ENCODE peak calls at places on chromosomes 5 and 9, in seven cellular contexts. One of them, this sample, is unnamed.
A peak's percentile ranks its signal among the peaks of the same experiment; 100 is the strongest.

GRCh38 chr9:109311731-109312130 is 9.1 kb downstream of the EPB41L4B start:
- DNase-seq in GM23248: no peak
- DNase-seq in breast epithelium: no peak
- DNase-seq in tibial artery: no peak
- DNase-seq in fibroblast of lung: no peak
- DNase-seq in SJSA1: no peak
- DNase-seq in psoas muscle: no peak
- DNase-seq in this sample: no peak

GRCh38 chr5:36641416-36641815 is 35.0 kb downstream of the SLC1A3 start:
- DNase-seq in SJSA1: no peak
- DNase-seq in breast epithelium: no peak
- DNase-seq in tibial artery: no peak
- DNase-seq in GM23248: no peak
- DNase-seq in fibroblast of lung: peak; percentile 74
- DNase-seq in psoas muscle: no peak
- DNase-seq in this sample: no peak

GRCh38 chr9:83220737-83221136 is 157.8 kb upstream of the RASEF start:
- DNase-seq in SJSA1: peak; percentile 27
- DNase-seq in GM23248: peak; percentile 84
- DNase-seq in fibroblast of lung: peak; percentile 90
- DNase-seq in breast epithelium: no peak
- DNase-seq in psoas muscle: no peak
- DNase-seq in tibial artery: no peak
- DNase-seq in this sample: peak; percentile 86

GRCh38 chr9:133368249-133368881 is 7.5 kb downstream of the SURF4 start:
- DNase-seq in tibial artery: no peak
- DNase-seq in breast epithelium: no peak
- DNase-seq in fibroblast of lung: no peak
- DNase-seq in GM23248: peak; percentile 40
- DNase-seq in SJSA1: no peak
- DNase-seq in psoas muscle: no peak
- DNase-seq in this sample: no peak

GRCh38 chr5:92775711-92776615 is 805.1 kb downstream of the NR2F1-AS1 start:
- DNase-seq in psoas muscle: no peak
- DNase-seq in SJSA1: no peak
- DNase-seq in tibial artery: no peak
- DNase-seq in breast epithelium: no peak
- DNase-seq in fibroblast of lung: peak; percentile 51
- DNase-seq in GM23248: peak; percentile 50
- DNase-seq in this sample: peak; percentile 92

GRCh38 chr5:10521466-10522223 is 42.2 kb upstream of the ANKRD33B start:
- DNase-seq in fibroblast of lung: no peak
- DNase-seq in breast epithelium: no peak
- DNase-seq in SJSA1: no peak
- DNase-seq in tibial artery: no peak
- DNase-seq in GM23248: no peak
- DNase-seq in psoas muscle: no peak
- DNase-seq in this sample: no peak

GRCh38 chr9:128587453-128587852 is 35.1 kb downstream of the SPTAN1 start:
- DNase-seq in tibial artery: no peak
- DNase-seq in GM23248: no peak
- DNase-seq in breast epithelium: no peak
- DNase-seq in psoas muscle: no peak
- DNase-seq in fibroblast of lung: no peak
- DNase-seq in SJSA1: no peak
- DNase-seq in this sample: no peak

GRCh38 chr5:52774005-52774410 is 13.7 kb upstream of the ITGA1 start:
- DNase-seq in breast epithelium: no peak
- DNase-seq in SJSA1: no peak
- DNase-seq in psoas muscle: no peak
- DNase-seq in GM23248: no peak
- DNase-seq in tibial artery: no peak
- DNase-seq in fibroblast of lung: no peak
- DNase-seq in this sample: no peak

DNA sequence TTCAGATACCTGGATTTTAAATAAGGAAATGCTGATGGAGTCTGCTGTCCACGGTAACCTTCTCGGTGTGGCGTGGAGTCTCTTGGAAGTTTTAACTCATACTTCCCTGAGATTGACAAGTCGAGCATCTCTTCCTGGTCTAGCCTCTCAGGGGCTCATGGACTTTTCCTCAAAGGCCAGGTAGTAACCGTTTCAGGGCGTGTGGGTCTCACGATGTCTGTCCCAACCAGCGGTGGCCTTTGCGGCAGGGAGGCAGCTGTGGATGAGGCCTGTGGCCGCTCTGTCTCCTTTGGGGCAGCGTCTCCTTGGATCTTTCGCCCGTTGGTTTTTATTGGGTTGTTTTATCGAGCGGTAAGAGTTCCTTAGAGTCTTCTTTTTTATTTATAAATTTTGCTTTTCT is 32.8 kb downstream of the CEP72 start:
- DNase-seq in psoas muscle: no peak
- DNase-seq in fibroblast of lung: no peak
- DNase-seq in breast epithelium: no peak
- DNase-seq in GM23248: no peak
- DNase-seq in tibial artery: no peak
- DNase-seq in SJSA1: no peak
- DNase-seq in this sample: no peak
- H3K36me3 ChIP-seq in psoas muscle: no peaks in the 10 kb centered on the region
- H3K36me3 ChIP-seq in fibroblast of lung: peaks cover 17% of the 10 kb centered on the region
- H3K36me3 ChIP-seq in breast epithelium: no peaks in the 10 kb centered on the region
- H3K36me3 ChIP-seq in GM23248: no peaks in the 10 kb centered on the region
- H3K36me3 ChIP-seq in tibial artery: peaks cover 7% of the 10 kb centered on the region
- H3K36me3 ChIP-seq in SJSA1: peaks cover 38% of the 10 kb centered on the region
- H3K36me3 ChIP-seq in this sample: peaks cover 20% of the 10 kb centered on the region

GRCh38 chr9:78324682-78325081 is 27.8 kb downstream of the PSAT1 start:
- DNase-seq in GM23248: no peak
- DNase-seq in fibroblast of lung: no peak
- DNase-seq in SJSA1: no peak
- DNase-seq in breast epithelium: no peak
- DNase-seq in tibial artery: no peak
- DNase-seq in psoas muscle: no peak
- DNase-seq in this sample: no peak

GRCh38 chr9:78325846-78326350 is 29.0 kb downstream of the PSAT1 start:
- DNase-seq in fibroblast of lung: no peak
- DNase-seq in SJSA1: no peak
- DNase-seq in tibial artery: no peak
- DNase-seq in psoas muscle: no peak
- DNase-seq in breast epithelium: no peak
- DNase-seq in GM23248: no peak
- DNase-seq in this sample: no peak

GRCh38 chr9:78325343-78325742 is 28.4 kb downstream of the PSAT1 start:
- DNase-seq in SJSA1: no peak
- DNase-seq in GM23248: peak; percentile 20
- DNase-seq in fibroblast of lung: peak; percentile 55
- DNase-seq in psoas muscle: no peak
- DNase-seq in breast epithelium: no peak
- DNase-seq in tibial artery: no peak
- DNase-seq in this sample: no peak

GRCh38 chr9:78324068-78324650 is 27.2 kb downstream of the PSAT1 start:
- DNase-seq in psoas muscle: no peak
- DNase-seq in SJSA1: no peak
- DNase-seq in GM23248: no peak
- DNase-seq in tibial artery: no peak
- DNase-seq in fibroblast of lung: no peak
- DNase-seq in breast epithelium: no peak
- DNase-seq in this sample: no peak

GRCh38 chr9:78326564-78326963 is 29.6 kb downstream of the PSAT1 start:
- DNase-seq in tibial artery: no peak
- DNase-seq in GM23248: no peak
- DNase-seq in breast epithelium: no peak
- DNase-seq in SJSA1: no peak
- DNase-seq in fibroblast of lung: no peak
- DNase-seq in psoas muscle: no peak
- DNase-seq in this sample: no peak
- H3K36me3 ChIP-seq in tibial artery: no peaks in the 10 kb centered on the region
- H3K36me3 ChIP-seq in GM23248: peaks cover 50% of the 10 kb centered on the region
- H3K36me3 ChIP-seq in breast epithelium: no peaks in the 10 kb centered on the region
- H3K36me3 ChIP-seq in SJSA1: peaks cover 3% of the 10 kb centered on the region
- H3K36me3 ChIP-seq in fibroblast of lung: no peaks in the 10 kb centered on the region
- H3K36me3 ChIP-seq in psoas muscle: no peaks in the 10 kb centered on the region
- H3K36me3 ChIP-seq in this sample: peaks cover 25% of the 10 kb centered on the region

GRCh38 chr5:115611873-115612272 is 9.6 kb upstream of the TICAM2 start:
- DNase-seq in GM23248: no peak
- DNase-seq in psoas muscle: no peak
- DNase-seq in SJSA1: no peak
- DNase-seq in breast epithelium: no peak
- DNase-seq in fibroblast of lung: no peak
- DNase-seq in tibial artery: no peak
- DNase-seq in this sample: no peak

GRCh38 chr5:115616892-115617291 is 8.9 kb downstream of the TMED7 start:
- DNase-seq in breast epithelium: no peak
- DNase-seq in SJSA1: no peak
- DNase-seq in tibial artery: no peak
- DNase-seq in psoas muscle: no peak
- DNase-seq in fibroblast of lung: no peak
- DNase-seq in GM23248: no peak
- DNase-seq in this sample: no peak

GRCh38 chr5:115621365-115621900 is 4.4 kb downstream of the TMED7 start:
- DNase-seq in SJSA1: no peak
- DNase-seq in tibial artery: no peak
- DNase-seq in psoas muscle: no peak
- DNase-seq in GM23248: no peak
- DNase-seq in fibroblast of lung: no peak
- DNase-seq in breast epithelium: no peak
- DNase-seq in this sample: no peak

DNA sequence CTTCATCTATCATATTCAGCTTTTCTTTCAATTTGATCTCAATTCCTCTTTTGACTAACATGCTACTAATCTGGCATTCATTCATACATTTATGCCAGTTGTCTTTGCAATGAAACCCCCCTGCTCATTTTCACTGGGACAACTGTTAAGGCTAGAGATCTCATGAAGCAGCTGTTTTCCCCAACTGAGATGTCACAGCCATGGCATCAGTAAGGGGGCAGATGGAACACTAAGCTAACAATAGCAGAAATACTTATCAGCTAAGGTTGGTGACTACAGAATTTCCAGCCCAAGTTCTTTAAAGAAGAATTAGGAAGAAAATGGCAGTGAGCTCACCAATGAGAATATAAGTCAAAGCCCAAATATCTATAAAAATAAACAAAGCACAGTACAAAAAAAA is 9.3 kb downstream of the TMED7 start:
- DNase-seq in GM23248: no peak
- DNase-seq in psoas muscle: no peak
- DNase-seq in SJSA1: no peak
- DNase-seq in fibroblast of lung: no peak
- DNase-seq in tibial artery: no peak
- DNase-seq in breast epithelium: no peak
- DNase-seq in this sample: no peak
- H3K36me3 ChIP-seq in GM23248: peaks cover 72% of the 10 kb centered on the region
- H3K36me3 ChIP-seq in psoas muscle: peaks cover 3% of the 10 kb centered on the region
- H3K36me3 ChIP-seq in SJSA1: peaks cover 88% of the 10 kb centered on the region
- H3K36me3 ChIP-seq in fibroblast of lung: peaks cover 2% of the 10 kb centered on the region
- H3K36me3 ChIP-seq in tibial artery: peaks cover 26% of the 10 kb centered on the region
- H3K36me3 ChIP-seq in breast epithelium: no peaks in the 10 kb centered on the region
- H3K36me3 ChIP-seq in this sample: peaks cover 4% of the 10 kb centered on the region

DNA sequence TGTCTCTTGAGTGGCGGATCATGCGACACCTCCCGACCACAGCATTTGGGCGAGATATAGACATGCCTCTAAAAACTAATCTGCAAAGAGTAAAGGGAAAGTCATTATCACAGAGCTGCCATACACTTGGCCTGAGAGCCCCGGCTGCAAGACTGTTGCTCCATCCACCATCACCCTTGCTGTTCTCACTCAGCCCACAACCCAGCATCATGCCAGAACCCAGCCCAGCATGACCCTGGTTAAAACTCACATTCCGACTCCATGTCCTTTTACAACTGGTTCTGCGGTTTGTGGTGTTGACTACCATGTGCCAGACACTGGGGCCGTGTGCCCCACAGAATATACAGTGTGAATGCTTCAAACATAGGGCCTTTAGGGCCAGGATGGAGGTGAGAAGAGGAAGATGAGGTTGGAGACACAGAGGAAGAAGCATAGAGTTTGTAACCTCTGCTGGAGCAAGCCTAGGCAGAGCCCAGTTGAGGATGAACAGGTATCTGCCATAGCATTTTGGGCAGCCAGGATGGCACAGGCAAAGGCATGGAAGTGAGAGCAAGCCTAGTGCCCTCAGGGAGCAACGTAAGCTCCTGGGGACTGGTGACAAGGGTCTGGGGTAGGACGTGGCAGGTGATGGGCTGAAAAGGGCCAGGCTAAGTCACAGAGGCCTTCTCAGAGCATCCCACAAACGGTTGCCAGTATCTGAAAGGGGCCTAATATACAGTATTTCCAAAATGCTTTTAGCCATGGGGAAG is 37.5 kb upstream of the SMU1 start:
- DNase-seq in SJSA1: no peak
- DNase-seq in GM23248: peak; percentile 0
- DNase-seq in psoas muscle: no peak
- DNase-seq in fibroblast of lung: no peak
- DNase-seq in breast epithelium: no peak
- DNase-seq in tibial artery: no peak
- DNase-seq in this sample: no peak
- H3K36me3 ChIP-seq in SJSA1: no peaks in the 10 kb centered on the region
- H3K36me3 ChIP-seq in GM23248: peaks cover 24% of the 10 kb centered on the region
- H3K36me3 ChIP-seq in psoas muscle: no peaks in the 10 kb centered on the region
- H3K36me3 ChIP-seq in fibroblast of lung: peaks cover 13% of the 10 kb centered on the region
- H3K36me3 ChIP-seq in breast epithelium: no peaks in the 10 kb centered on the region
- H3K36me3 ChIP-seq in tibial artery: peaks cover 30% of the 10 kb centered on the region
- H3K36me3 ChIP-seq in this sample: peaks cover 34% of the 10 kb centered on the region

GRCh38 chr9:129873563-129873962 is 38.3 kb downstream of the USP20 start:
- DNase-seq in GM23248: no peak
- DNase-seq in SJSA1: no peak
- DNase-seq in breast epithelium: no peak
- DNase-seq in tibial artery: no peak
- DNase-seq in psoas muscle: no peak
- DNase-seq in fibroblast of lung: no peak
- DNase-seq in this sample: no peak
- H3K36me3 ChIP-seq in GM23248: no peaks in the 10 kb centered on the region
- H3K36me3 ChIP-seq in SJSA1: peaks cover 5% of the 10 kb centered on the region
- H3K36me3 ChIP-seq in breast epithelium: peaks cover 11% of the 10 kb centered on the region
- H3K36me3 ChIP-seq in tibial artery: peaks cover 30% of the 10 kb centered on the region
- H3K36me3 ChIP-seq in psoas muscle: no peaks in the 10 kb centered on the region
- H3K36me3 ChIP-seq in fibroblast of lung: peaks cover 5% of the 10 kb centered on the region
- H3K36me3 ChIP-seq in this sample: peaks cover 24% of the 10 kb centered on the region

GRCh38 chr9:134721344-134721743 is 79.7 kb downstream of the COL5A1 start:
- DNase-seq in fibroblast of lung: no peak
- DNase-seq in tibial artery: no peak
- DNase-seq in SJSA1: no peak
- DNase-seq in psoas muscle: no peak
- DNase-seq in GM23248: no peak
- DNase-seq in breast epithelium: no peak
- DNase-seq in this sample: no peak
- H3K36me3 ChIP-seq in fibroblast of lung: peaks cover 14% of the 10 kb centered on the region
- H3K36me3 ChIP-seq in tibial artery: no peaks in the 10 kb centered on the region
- H3K36me3 ChIP-seq in SJSA1: peaks cover 69% of the 10 kb centered on the region
- H3K36me3 ChIP-seq in psoas muscle: no peaks in the 10 kb centered on the region
- H3K36me3 ChIP-seq in GM23248: peaks cover 19% of the 10 kb centered on the region
- H3K36me3 ChIP-seq in breast epithelium: no peaks in the 10 kb centered on the region
- H3K36me3 ChIP-seq in this sample: no peaks in the 10 kb centered on the region

This sample was measured in bronchial epithelial cell.